ENCODE peak calls at places on chromosome 7, in six cellular contexts. K is endothelial cell of umbilical vein, L is HepG2, S is H1, V is WTC11, M is K562. R is an unnamed sample.
A peak's percentile ranks its signal among the peaks of the same experiment; 100 is the strongest.

GRCh38 chr7:112533591-112533990 is 52.8 kb downstream of the LSMEM1 start:
- DNase-seq in K (no peak), L (no peak), S (no peak), V (no peak), M (no peak), R (no peak)

GRCh38 chr7:64869912-64870562 is 33.0 kb upstream of the ZNF273 start:
- DNase-seq in K (no peak), L (no peak), S (no peak), V (no peak), M (no peak), R (no peak)

GRCh38 chr7:79949778-79950177 is 184.9 kb upstream of the GNAI1 start:
- DNase-seq in K (no peak), L (peak; percentile 5), S (no peak), V (no peak), M (no peak), R (no peak)

GRCh38 chr7:107596881-107597581 is 17.0 kb downstream of the BCAP29 start:
- DNase-seq in K (peak; percentile 99), L (no peak), S (no peak), V (no peak), M (no peak), R (no peak)

GRCh38 chr7:97506728-97507127 is 225.2 kb upstream of the TAC1 start:
- DNase-seq in K (no peak), L (no peak), S (no peak), V (no peak), M (no peak), R (no peak)

GRCh38 chr7:107076781-107077698 is 32.5 kb downstream of the PRKAR2B start:
- DNase-seq in K (peak; percentile 94), L (no peak), S (no peak), V (no peak), M (peak; percentile 63), R (no peak)

GRCh38 chr7:155490697-155491628 is 33.0 kb downstream of the EN2 start:
- DNase-seq in K (no peak), L (no peak), S (no peak), V (peak; percentile 81), M (no peak), R (no peak)

GRCh38 chr7:18364403-18364795 is 131.2 kb upstream of the HDAC9 start:
- DNase-seq in K (no peak), L (no peak), S (no peak), V (no peak), M (no peak), R (no peak)

GRCh38 chr7:138606251-138606650 is 94.9 kb downstream of the SVOPL start:
- DNase-seq in K (no peak), L (no peak), S (no peak), V (no peak), M (no peak), R (no peak)

GRCh38 chr7:157529768-157530560 is 193.2 kb downstream of the DNAJB6 start:
- DNase-seq in K (no peak), L (no peak), S (no peak), V (peak; percentile 3), M (no peak), R (no peak)

GRCh38 chr7:149873968-149874643 is at the start of gene ATP6V0E2:
- DNase-seq in K (no peak), L (no peak), S (no peak), V (no peak), M (no peak), R (no peak)

GRCh38 chr7:66321283-66321682 is 116.1 kb downstream of the TPST1 start:
- DNase-seq in K (no peak), L (no peak), S (no peak), V (no peak), M (no peak), R (no peak)

GRCh38 chr7:14303536-14303935 is 314.1 kb upstream of the ETV1 start:
- DNase-seq in K (no peak), L (no peak), S (no peak), V (no peak), M (no peak), R (no peak)

GRCh38 chr7:144497296-144497695 is 93.8 kb upstream of the NOBOX start:
- DNase-seq in K (no peak), L (no peak), S (no peak), V (no peak), M (no peak), R (no peak)
- TF ChIP-seq JUN in K (no peak), L (no peak), S (no peak), V (no peak), M (no peak), R (no peak)

DNA sequence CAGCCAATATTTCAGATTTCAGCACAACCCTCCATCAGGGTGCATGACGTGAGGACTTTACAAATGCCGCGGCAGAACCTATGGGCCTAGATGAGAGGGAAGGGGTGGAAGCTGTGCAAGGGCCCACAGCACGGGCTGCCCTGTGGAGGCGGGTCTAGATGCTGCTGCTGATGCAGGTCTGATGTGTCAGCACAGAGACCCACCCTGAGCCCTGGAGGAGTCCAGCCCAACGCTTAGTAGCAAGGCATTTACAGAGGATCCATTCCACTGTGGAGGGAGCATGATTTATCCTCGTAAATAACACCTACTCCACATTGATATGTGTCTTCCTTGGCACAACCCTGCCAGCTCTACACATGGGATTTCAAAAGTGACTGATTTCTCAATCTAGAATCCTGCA is 48.5 kb downstream of the MYL10 start:
- DNase-seq in K (no peak), L (no peak), S (no peak), V (no peak), M (no peak), R (no peak)
- TF ChIP-seq JUN in K (no peak), L (no peak), S (no peak), V (no peak), M (no peak), R (no peak)

GRCh38 chr7:143382126-143382790 is 1.1 kb downstream of the ZYX start:
- DNase-seq in K (no peak), L (no peak), S (no peak), V (no peak), M (peak; percentile 71), R (no peak)
- TF ChIP-seq JUN in K (no peak), L (no peak), S (no peak), V (no peak), M (no peak), R (no peak)

GRCh38 chr7:37416739-37417474 is 31.8 kb downstream of the ELMO1 start:
- DNase-seq in K (no peak), L (no peak), S (no peak), V (no peak), M (no peak), R (no peak)

GRCh38 chr7:37410305-37411209 is 38.1 kb downstream of the ELMO1 start:
- DNase-seq in K (no peak), L (no peak), S (no peak), V (no peak), M (no peak), R (no peak)

GRCh38 chr7:37418381-37418780 is 30.3 kb downstream of the ELMO1 start:
- DNase-seq in K (no peak), L (no peak), S (no peak), V (no peak), M (no peak), R (no peak)

GRCh38 chr7:37411444-37412034 is 37.1 kb downstream of the ELMO1 start:
- DNase-seq in K (no peak), L (no peak), S (no peak), V (no peak), M (no peak), R (no peak)

DNA sequence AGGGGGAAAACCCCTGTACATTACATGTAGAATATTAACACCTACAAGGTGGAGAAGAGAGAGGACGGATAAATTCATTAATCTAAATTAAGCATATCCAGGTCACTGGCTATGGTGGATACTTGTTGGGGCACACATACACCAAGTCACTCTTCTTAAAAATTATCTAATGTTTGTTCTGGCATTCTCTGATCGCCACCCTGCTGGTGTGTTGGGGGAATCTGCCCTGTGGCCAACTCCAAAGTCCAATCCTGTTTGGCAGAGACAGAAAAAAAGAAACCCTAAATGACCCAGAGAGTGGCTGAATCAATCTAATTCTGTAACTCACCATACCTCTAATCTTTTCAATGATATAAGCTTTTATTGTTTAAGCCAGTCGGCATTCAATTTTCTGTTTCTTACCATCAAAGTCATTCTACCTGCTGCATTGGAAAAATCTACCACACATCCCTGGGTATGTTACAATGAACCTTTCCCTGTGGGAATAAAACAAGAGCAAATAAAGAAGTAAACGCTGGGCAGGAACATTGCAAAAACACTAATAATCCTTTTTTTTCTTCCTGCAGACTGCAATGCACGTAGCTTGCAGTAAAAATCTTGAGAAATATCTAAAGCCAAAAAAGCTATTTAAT is 34.2 kb downstream of the ELMO1 start:
- DNase-seq in K (no peak), L (peak; percentile 37), S (no peak), V (no peak), M (no peak), R (no peak)
- TF ChIP-seq JUN in K (no peak), L (no peak), S (no peak), V (no peak), M (no peak), R (no peak)

DNA sequence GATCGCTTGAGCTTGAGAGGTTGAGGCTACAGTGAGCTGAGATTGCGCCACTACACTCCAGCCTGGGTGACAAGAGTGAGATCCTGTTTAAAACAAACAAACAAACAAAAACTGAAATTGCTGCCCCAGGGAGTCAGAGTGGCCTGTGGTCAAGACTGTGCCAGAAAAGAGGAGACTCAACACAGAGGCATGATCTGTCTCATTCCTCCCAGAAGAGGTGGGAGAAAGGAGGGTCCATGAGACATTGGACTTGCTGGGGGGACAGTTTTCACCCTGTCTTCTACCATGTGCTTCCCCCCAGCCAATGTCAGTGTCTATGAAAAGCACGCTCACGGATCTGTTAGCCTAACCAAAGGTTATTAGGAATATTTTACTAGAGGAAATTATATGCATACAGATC is 3.2 kb downstream of the ZNF853 start:
- DNase-seq in K (no peak), L (no peak), S (no peak), V (no peak), M (no peak), R (no peak)
- TF ChIP-seq JUN in K (no peak), L (no peak), S (no peak), V (no peak), M (no peak), R (no peak)